ENCODE peak calls at places on chromosomes 2 and 18, in five cellular contexts. One of them, this sample, is unnamed.
A peak's percentile ranks its signal among the peaks of the same experiment; 100 is the strongest.

GRCh38 chr2:36609507-36609906 is 11.5 kb upstream of the FEZ2 start:
- DNase-seq in heart left ventricle: no peak
- DNase-seq in fibroblast of pulmonary artery: no peak
- DNase-seq in right lobe of liver: no peak
- DNase-seq in choroid plexus epithelial cell: no peak
- DNase-seq in this sample: no peak

GRCh38 chr2:127508621-127509034 is 17.7 kb downstream of the IWS1 start:
- DNase-seq in heart left ventricle: peak; percentile 78
- DNase-seq in fibroblast of pulmonary artery: peak; percentile 97
- DNase-seq in right lobe of liver: peak; percentile 66
- DNase-seq in choroid plexus epithelial cell: peak; percentile 91
- DNase-seq in this sample: peak; percentile 99

GRCh38 chr2:20452551-20452950 is 5.7 kb downstream of the RHOB start:
- DNase-seq in heart left ventricle: no peak
- DNase-seq in fibroblast of pulmonary artery: peak; percentile 90
- DNase-seq in right lobe of liver: no peak
- DNase-seq in choroid plexus epithelial cell: peak; percentile 85
- DNase-seq in this sample: peak; percentile 59

GRCh38 chr18:69961718-69962117 is 14.0 kb upstream of the CD226 start:
- DNase-seq in heart left ventricle: no peak
- DNase-seq in fibroblast of pulmonary artery: no peak
- DNase-seq in right lobe of liver: no peak
- DNase-seq in choroid plexus epithelial cell: no peak
- DNase-seq in this sample: no peak

GRCh38 chr2:127747621-127748020 is 46.3 kb downstream of the SFT2D3 start:
- DNase-seq in heart left ventricle: no peak
- DNase-seq in fibroblast of pulmonary artery: no peak
- DNase-seq in right lobe of liver: no peak
- DNase-seq in choroid plexus epithelial cell: no peak
- DNase-seq in this sample: no peak

GRCh38 chr2:238584617-238585016 is 157.9 kb downstream of the ASB1 start:
- DNase-seq in heart left ventricle: no peak
- DNase-seq in fibroblast of pulmonary artery: no peak
- DNase-seq in right lobe of liver: no peak
- DNase-seq in choroid plexus epithelial cell: no peak
- DNase-seq in this sample: no peak

GRCh38 chr18:44803019-44803650 is 122.4 kb downstream of the SETBP1 start:
- DNase-seq in heart left ventricle: no peak
- DNase-seq in fibroblast of pulmonary artery: peak; percentile 59
- DNase-seq in right lobe of liver: no peak
- DNase-seq in choroid plexus epithelial cell: peak; percentile 90
- DNase-seq in this sample: peak; percentile 72

GRCh38 chr2:211990335-211990734 is 548.3 kb downstream of the ERBB4 start:
- DNase-seq in heart left ventricle: no peak
- DNase-seq in fibroblast of pulmonary artery: no peak
- DNase-seq in right lobe of liver: no peak
- DNase-seq in choroid plexus epithelial cell: no peak
- DNase-seq in this sample: no peak

GRCh38 chr2:53572696-53573095 is 194.9 kb upstream of the CHAC2 start:
- DNase-seq in heart left ventricle: no peak
- DNase-seq in fibroblast of pulmonary artery: no peak
- DNase-seq in right lobe of liver: no peak
- DNase-seq in choroid plexus epithelial cell: no peak
- DNase-seq in this sample: no peak

GRCh38 chr2:13818002-13818401 is 814.5 kb upstream of the LRATD1 start:
- DNase-seq in heart left ventricle: no peak
- DNase-seq in fibroblast of pulmonary artery: no peak
- DNase-seq in right lobe of liver: no peak
- DNase-seq in choroid plexus epithelial cell: no peak
- DNase-seq in this sample: no peak

GRCh38 chr2:112700004-112700667 is 20.7 kb upstream of the NT5DC4 start:
- DNase-seq in heart left ventricle: no peak
- DNase-seq in fibroblast of pulmonary artery: no peak
- DNase-seq in right lobe of liver: no peak
- DNase-seq in choroid plexus epithelial cell: peak; percentile 54
- DNase-seq in this sample: no peak
- TF ChIP-seq CTCF in heart left ventricle: no peak
- TF ChIP-seq CTCF in fibroblast of pulmonary artery: no peak
- TF ChIP-seq CTCF in right lobe of liver: no peak
- TF ChIP-seq CTCF in choroid plexus epithelial cell: no peak
- TF ChIP-seq CTCF in this sample: no peak

DNA sequence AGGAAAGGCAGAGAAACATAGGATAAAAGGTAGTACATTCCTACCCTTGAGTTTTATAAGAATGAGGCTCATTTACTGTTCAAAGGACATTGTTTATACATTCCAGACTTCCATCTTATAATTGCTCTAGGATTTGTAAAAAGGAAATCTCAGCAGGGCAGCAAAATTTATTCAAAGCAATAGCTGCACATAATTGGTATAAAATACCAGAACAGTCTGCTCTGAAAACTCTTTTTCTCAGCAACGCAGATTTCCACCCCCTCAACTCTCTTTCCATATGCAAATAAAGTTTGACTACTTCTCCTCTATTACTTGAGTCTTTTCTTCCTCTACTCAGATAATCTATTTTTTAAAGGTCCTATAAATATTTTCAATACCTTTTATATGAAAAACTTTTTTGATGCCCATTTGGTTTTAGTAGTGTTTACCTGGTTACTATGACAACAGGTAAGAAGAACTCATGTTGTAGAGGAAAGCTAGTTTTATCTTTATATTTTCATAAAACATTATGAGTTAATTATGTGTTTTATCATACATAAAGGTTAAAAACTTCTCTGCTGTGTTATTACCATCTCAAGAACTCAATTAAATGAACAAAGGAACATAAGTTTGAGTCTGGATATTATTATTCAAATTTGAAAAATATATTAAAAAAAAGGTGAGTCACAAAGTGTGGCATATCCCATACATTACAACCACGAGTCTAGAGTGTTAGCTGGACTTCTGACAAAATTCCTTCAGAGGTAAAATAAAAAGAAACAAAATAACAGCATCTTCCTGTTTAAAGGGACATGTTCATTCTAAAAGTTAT is 19.9 kb downstream of the RBMS1 start:
- DNase-seq in heart left ventricle: no peak
- DNase-seq in fibroblast of pulmonary artery: no peak
- DNase-seq in right lobe of liver: no peak
- DNase-seq in choroid plexus epithelial cell: peak; percentile 25
- DNase-seq in this sample: no peak
- H3K4me3 ChIP-seq in heart left ventricle: no peak overlapping the region
- H3K4me3 ChIP-seq in fibroblast of pulmonary artery: no peak overlapping the region
- H3K4me3 ChIP-seq in right lobe of liver: no peak overlapping the region
- H3K4me3 ChIP-seq in choroid plexus epithelial cell: no peak overlapping the region
- H3K4me3 ChIP-seq in this sample: no peak overlapping the region

GRCh38 chr18:47997338-47997780 is 66.9 kb upstream of the SMAD2 start:
- DNase-seq in heart left ventricle: no peak
- DNase-seq in fibroblast of pulmonary artery: peak; percentile 9
- DNase-seq in right lobe of liver: no peak
- DNase-seq in choroid plexus epithelial cell: peak; percentile 10
- DNase-seq in this sample: no peak
- TF ChIP-seq CTCF in heart left ventricle: peak; percentile 35
- TF ChIP-seq CTCF in fibroblast of pulmonary artery: peak; percentile 49
- TF ChIP-seq CTCF in right lobe of liver: peak; percentile 13
- TF ChIP-seq CTCF in choroid plexus epithelial cell: peak; percentile 62
- TF ChIP-seq CTCF in this sample: peak; percentile 19

DNA sequence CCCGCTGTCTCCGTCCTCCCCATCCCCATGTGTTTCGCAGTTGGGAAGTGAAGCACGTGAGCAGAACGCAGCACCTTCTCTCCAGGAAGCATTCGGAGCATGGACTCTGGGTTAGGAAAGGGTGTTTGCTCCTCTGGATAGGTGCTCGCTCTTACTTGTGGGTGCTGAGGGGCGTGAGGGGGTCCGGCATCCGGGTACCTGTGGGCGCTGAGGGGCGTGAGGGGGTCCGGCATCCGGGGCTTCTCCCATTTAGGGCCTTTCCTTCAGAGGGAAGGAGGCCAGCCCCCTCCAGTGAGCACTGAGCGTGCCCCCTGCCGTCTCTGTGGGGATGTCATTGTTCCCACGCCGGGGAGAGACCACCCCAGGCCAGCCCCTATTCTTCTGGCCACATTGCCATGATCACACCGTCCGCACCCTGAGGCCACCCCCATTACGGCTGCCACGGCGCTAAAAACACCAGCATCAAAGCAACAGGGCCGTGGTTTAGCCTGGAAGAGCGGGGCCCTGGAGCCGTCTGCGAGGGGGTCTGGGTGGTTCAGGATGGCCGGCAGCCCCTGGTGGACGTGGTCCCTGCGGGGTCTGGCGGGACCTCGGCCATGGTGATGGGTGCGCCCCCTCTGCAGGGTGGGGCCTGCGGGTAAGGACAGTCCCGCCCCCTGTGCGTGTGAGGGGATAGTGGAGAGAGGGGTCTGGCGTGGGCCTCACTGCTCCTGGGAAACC is 41.0 kb downstream of the NFATC1 start:
- DNase-seq in heart left ventricle: no peak
- DNase-seq in fibroblast of pulmonary artery: no peak
- DNase-seq in right lobe of liver: no peak
- DNase-seq in choroid plexus epithelial cell: no peak
- DNase-seq in this sample: no peak
- H3K4me3 ChIP-seq in heart left ventricle: no peak overlapping the region
- H3K4me3 ChIP-seq in fibroblast of pulmonary artery: no peak overlapping the region
- H3K4me3 ChIP-seq in right lobe of liver: no peak overlapping the region
- H3K4me3 ChIP-seq in choroid plexus epithelial cell: no peak overlapping the region
- H3K4me3 ChIP-seq in this sample: no peak overlapping the region

GRCh38 chr2:274503-274902 is 9.8 kb downstream of the ACP1 start:
- DNase-seq in heart left ventricle: no peak
- DNase-seq in fibroblast of pulmonary artery: no peak
- DNase-seq in right lobe of liver: no peak
- DNase-seq in choroid plexus epithelial cell: no peak
- DNase-seq in this sample: no peak
- TF ChIP-seq CTCF in heart left ventricle: no peak
- TF ChIP-seq CTCF in fibroblast of pulmonary artery: no peak
- TF ChIP-seq CTCF in right lobe of liver: peak; percentile 31
- TF ChIP-seq CTCF in choroid plexus epithelial cell: no peak
- TF ChIP-seq CTCF in this sample: no peak

This sample was measured in fibroblast of the aortic adventitia.